ENCODE peak calls at places on chromosomes 4 and X, in nine cellular contexts. X, P, Y, Q, D, T, I, F and H are unnamed samples.

GRCh38 chrX:141989134-141989533 is 85.4 kb downstream of the MAGEC1 start:
- DNase-seq in Q (no peak), I (no peak), P (no peak), T (no peak), D (no peak), Y (no peak), X (no peak), F (no peak), H (no peak)

GRCh38 chr4:181909368-181909767 is 333.8 kb upstream of the TENM3 start:
- DNase-seq in Y (no peak), I (no peak), F (no peak), D (no peak), X (no peak), T (no peak), P (no peak), Q (no peak), H (no peak)

GRCh38 chrX:42748067-42748850 is 29.7 kb downstream of the PPP1R2C start:
- DNase-seq in T (no peak), D (no peak), X (no peak), F (no peak), I (no peak), Y (no peak), Q (no peak), P (peak; percentile 36), H (no peak)

GRCh38 chr4:52685316-52685715 is 26.2 kb upstream of the USP46 start:
- DNase-seq in Q (no peak), T (no peak), F (no peak), P (no peak), I (no peak), Y (no peak), X (no peak), D (no peak), H (no peak)

GRCh38 chr4:4805805-4806345 is 53.6 kb upstream of the MSX1 start:
- DNase-seq in I (no peak), P (no peak), Y (no peak), T (no peak), F (no peak), X (no peak), D (no peak), Q (no peak), H (peak; percentile 9)

GRCh38 chr4:110514889-110515479 is 39.0 kb downstream of the ENPEP start:
- DNase-seq in Y (peak; percentile 54), X (no peak), T (no peak), F (peak; percentile 34), D (peak; percentile 22), P (no peak), Q (no peak), I (no peak), H (no peak)

GRCh38 chrX:46588263-46588662 is 14.7 kb downstream of the CHST7 start:
- DNase-seq in D (peak; percentile 48), T (no peak), P (peak; percentile 31), Y (no peak), I (peak; percentile 74), Q (peak; percentile 70), X (no peak), F (peak; percentile 28), H (no peak)

GRCh38 chr4:155796031-155796430 is 37.2 kb downstream of the GUCY1B1 start:
- DNase-seq in Y (no peak), Q (no peak), T (no peak), X (no peak), I (no peak), D (peak; percentile 9), F (peak; percentile 31), P (no peak), H (no peak)

GRCh38 chrX:11792461-11793421 is 34.7 kb downstream of the MSL3 start:
- DNase-seq in Q (no peak), P (no peak), X (no peak), F (peak; percentile 7), Y (no peak), T (no peak), D (no peak), I (no peak), H (peak; percentile 8)

GRCh38 chrX:106039920-106040319 is 1.4 kb upstream of the SERPINA7 start:
- DNase-seq in X (no peak), D (peak; percentile 10), P (no peak), T (no peak), Y (no peak), F (peak; percentile 7), Q (no peak), I (no peak), H (no peak)

GRCh38 chr4:99624141-99624719 is 33.4 kb downstream of the C4orf54 start:
- DNase-seq in T (no peak), F (no peak), X (no peak), P (no peak), Y (no peak), D (no peak), I (peak; percentile 59), Q (no peak), H (no peak)

GRCh38 chr4:154314248-154314647 is 177.4 kb downstream of the DCHS2 start:
- DNase-seq in I (no peak), Q (peak; percentile 27), Y (no peak), D (no peak), P (no peak), F (peak; percentile 13), X (no peak), T (no peak), H (no peak)

GRCh38 chr4:78622253-78622979 is 70.8 kb downstream of the ANXA3 start:
- DNase-seq in P (no peak), D (no peak), Q (no peak), I (no peak), X (no peak), Y (peak; percentile 90), T (no peak), F (peak; percentile 12), H (no peak)

GRCh38 chr4:6405417-6405747 is 67.0 kb downstream of the PPP2R2C start:
- DNase-seq in T (no peak), Q (no peak), D (no peak), Y (no peak), F (no peak), I (no peak), X (no peak), P (no peak), H (no peak)
- TF ChIP-seq POLR2A in T (no peak), Q (no peak), D (no peak), Y (no peak), F (no peak), I (no peak), X (no peak), P (no peak), H (no peak)

DNA sequence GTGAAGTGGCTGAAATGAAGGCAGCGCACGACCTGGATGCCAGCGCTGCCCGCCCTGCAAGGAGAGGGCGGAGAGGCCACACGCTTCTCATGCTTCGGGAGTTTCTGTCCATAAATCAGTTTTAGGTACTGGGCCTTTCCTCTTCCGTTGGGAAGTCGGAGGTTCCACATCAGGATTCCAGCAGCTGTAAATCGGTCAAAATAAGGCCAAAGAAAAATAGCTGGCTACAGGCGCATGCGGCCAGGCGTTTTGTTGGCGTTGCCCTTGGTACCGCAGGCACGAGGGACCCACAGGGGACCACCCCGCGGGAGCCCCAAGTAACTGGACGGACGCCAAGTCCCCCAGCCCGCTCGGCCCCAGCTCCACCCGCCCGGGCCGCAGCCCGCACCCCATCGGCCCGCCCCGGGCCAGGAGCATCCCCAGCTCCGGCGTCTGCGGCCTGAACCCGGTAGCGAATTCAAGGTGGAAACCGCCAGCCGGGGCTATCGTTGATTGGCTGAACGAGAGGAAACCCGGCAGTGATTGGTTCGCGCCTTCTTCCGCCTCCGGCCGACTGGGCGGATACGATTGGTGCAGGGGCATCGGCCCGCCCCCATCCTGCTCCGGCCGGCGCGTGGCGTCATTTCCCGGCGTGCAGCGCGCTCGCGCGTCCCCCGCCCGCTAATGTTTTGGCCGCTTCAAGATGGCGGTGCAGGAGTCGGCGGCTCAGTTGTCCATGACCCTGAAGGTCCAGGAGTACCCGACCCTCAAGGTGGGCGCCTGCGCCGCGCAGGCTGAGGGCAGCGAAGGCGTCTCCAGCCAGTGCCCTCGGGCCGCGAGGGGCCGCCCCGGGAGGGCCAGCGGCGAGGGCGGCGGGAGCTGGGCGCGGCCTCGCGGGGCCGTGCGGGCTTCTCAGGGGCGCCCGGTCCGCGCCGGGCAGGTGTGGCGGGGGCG is at the start of gene MAEA:
- DNase-seq in I (peak; percentile 98), P (peak; percentile 98), X (peak; percentile 99), Y (peak; percentile 99), D (peak; percentile 99), T (peak; percentile 99), F (peak; percentile 95), Q (peak; percentile 93), H (peak; percentile 96)
- TF ChIP-seq POLR2A in I (peak; percentile 53), P (peak; percentile 83), X (peak; percentile 7), Y (peak; percentile 97), D (peak; percentile 98), T (peak; percentile 92), F (peak; percentile 54), Q (peak; percentile 59), H (peak; percentile 71)

DNA sequence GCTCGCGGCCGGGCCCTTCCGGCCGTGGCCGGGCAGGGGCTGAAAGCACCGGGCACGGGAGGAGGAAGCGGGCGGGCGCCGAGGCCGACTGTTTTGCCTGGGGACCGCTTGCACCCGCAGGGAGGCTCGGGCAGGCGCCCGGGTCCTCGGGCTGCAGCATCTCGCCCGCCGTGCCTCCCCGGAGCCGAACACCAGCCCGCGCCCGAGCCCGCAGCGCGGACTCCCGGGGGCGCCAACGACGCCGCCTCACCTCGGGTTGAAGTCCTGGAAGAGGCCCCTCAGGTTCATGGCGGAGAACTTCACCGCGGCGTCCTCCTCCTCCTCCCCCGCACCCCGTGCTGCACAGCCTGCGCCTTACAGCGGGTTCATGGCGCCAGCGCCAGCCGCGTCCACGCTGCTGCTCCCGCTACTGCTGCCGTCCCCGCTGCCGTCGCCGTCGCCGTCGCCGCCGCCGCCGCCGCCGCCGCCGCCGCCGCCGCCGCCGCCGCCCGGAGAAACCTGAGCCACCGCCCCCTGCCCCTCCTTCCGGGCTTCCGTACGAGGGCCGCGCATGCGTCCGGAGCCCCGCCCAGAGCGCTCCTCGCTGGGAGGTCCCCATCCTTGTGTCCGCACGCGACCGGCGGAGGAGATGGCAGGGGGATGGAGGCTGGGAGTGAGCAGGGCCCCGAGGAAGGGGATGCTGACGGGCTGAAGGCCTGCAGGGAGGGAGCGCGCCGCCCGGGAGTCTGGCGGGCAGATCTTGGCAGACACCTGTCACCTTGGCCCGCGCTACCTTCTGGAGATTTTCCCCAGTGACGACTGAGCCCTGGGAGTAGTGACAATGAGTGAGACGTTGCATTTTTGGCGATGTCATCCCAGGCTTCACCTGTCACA is at the start of gene TMEM185A:
- DNase-seq in Y (peak; percentile 83), T (peak; percentile 53), Q (peak; percentile 37), P (peak; percentile 58), I (peak; percentile 85), F (peak; percentile 57), D (peak; percentile 78), X (peak; percentile 57), H (peak; percentile 45)
- TF ChIP-seq POLR2A in Y (no peak), T (peak; percentile 36), Q (no peak), P (peak; percentile 25), I (no peak), F (peak; percentile 56), D (peak; percentile 35), X (no peak), H (no peak)

GRCh38 chr4:73222466-73223257 is 35.9 kb downstream of the ANKRD17 start:
- DNase-seq in Y (peak; percentile 88), F (peak; percentile 89), P (peak; percentile 61), X (no peak), I (peak; percentile 68), Q (peak; percentile 57), T (no peak), D (peak; percentile 89), H (peak; percentile 73)
- TF ChIP-seq POLR2A in Y (peak; percentile 88), F (no peak), P (peak; percentile 89), X (no peak), I (no peak), Q (peak; percentile 20), T (peak; percentile 62), D (peak; percentile 70), H (peak; percentile 14)